ENCODE peak calls at places on chromosomes 2 and 18, in six cellular contexts. One of them, this sample, is unnamed.

GRCh38 chr18:12630136-12630535 is 27.8 kb downstream of the SPIRE1 start:
- DNase-seq in mesenteric fat pad: no peak
- DNase-seq in stimulated activated CD8-positive, alpha-beta memory T cell treated with anti-CD3 and anti-CD28 coated beads, Interleukin-4, amount 100 ng/mL, for 4 hours: no peak
- DNase-seq in RKO: no peak
- DNase-seq in 8988T: no peak
- DNase-seq in stimulated activated CD4-positive, alpha-beta T cell treated with anti-CD3 and anti-CD28 coated beads, Interleukin-15, amount 100 ng/mL, for 1 hour: no peak
- DNase-seq in this sample: no peak

GRCh38 chr18:3799515-3799914 is 349.5 kb downstream of the TGIF1 start:
- DNase-seq in mesenteric fat pad: no peak
- DNase-seq in stimulated activated CD8-positive, alpha-beta memory T cell treated with anti-CD3 and anti-CD28 coated beads, Interleukin-4, amount 100 ng/mL, for 4 hours: no peak
- DNase-seq in RKO: no peak
- DNase-seq in 8988T: no peak
- DNase-seq in stimulated activated CD4-positive, alpha-beta T cell treated with anti-CD3 and anti-CD28 coated beads, Interleukin-15, amount 100 ng/mL, for 1 hour: no peak
- DNase-seq in this sample: no peak

GRCh38 chr2:225466891-225467604 is 67.5 kb downstream of the NYAP2 start:
- DNase-seq in mesenteric fat pad: no peak
- DNase-seq in stimulated activated CD8-positive, alpha-beta memory T cell treated with anti-CD3 and anti-CD28 coated beads, Interleukin-4, amount 100 ng/mL, for 4 hours: no peak
- DNase-seq in RKO: no peak
- DNase-seq in 8988T: no peak
- DNase-seq in stimulated activated CD4-positive, alpha-beta T cell treated with anti-CD3 and anti-CD28 coated beads, Interleukin-15, amount 100 ng/mL, for 1 hour: no peak
- DNase-seq in this sample: no peak

GRCh38 chr2:134272831-134273230 is 19.0 kb downstream of the MGAT5 start:
- DNase-seq in mesenteric fat pad: no peak
- DNase-seq in stimulated activated CD8-positive, alpha-beta memory T cell treated with anti-CD3 and anti-CD28 coated beads, Interleukin-4, amount 100 ng/mL, for 4 hours: no peak
- DNase-seq in RKO: no peak
- DNase-seq in 8988T: no peak
- DNase-seq in stimulated activated CD4-positive, alpha-beta T cell treated with anti-CD3 and anti-CD28 coated beads, Interleukin-15, amount 100 ng/mL, for 1 hour: no peak
- DNase-seq in this sample: no peak

GRCh38 chr2:240024766-240025165 is 376 bp downstream of the NDUFA10 start:
- DNase-seq in mesenteric fat pad: no peak
- DNase-seq in stimulated activated CD8-positive, alpha-beta memory T cell treated with anti-CD3 and anti-CD28 coated beads, Interleukin-4, amount 100 ng/mL, for 4 hours: no peak
- DNase-seq in RKO: peak; percentile 45
- DNase-seq in 8988T: no peak
- DNase-seq in stimulated activated CD4-positive, alpha-beta T cell treated with anti-CD3 and anti-CD28 coated beads, Interleukin-15, amount 100 ng/mL, for 1 hour: no peak
- DNase-seq in this sample: no peak

GRCh38 chr18:55372205-55372604 is 215.8 kb downstream of the TCF4 start:
- DNase-seq in mesenteric fat pad: no peak
- DNase-seq in stimulated activated CD8-positive, alpha-beta memory T cell treated with anti-CD3 and anti-CD28 coated beads, Interleukin-4, amount 100 ng/mL, for 4 hours: no peak
- DNase-seq in RKO: no peak
- DNase-seq in 8988T: no peak
- DNase-seq in stimulated activated CD4-positive, alpha-beta T cell treated with anti-CD3 and anti-CD28 coated beads, Interleukin-15, amount 100 ng/mL, for 1 hour: no peak
- DNase-seq in this sample: no peak

GRCh38 chr18:49368161-49368875 is 92.1 kb downstream of the DYM start:
- DNase-seq in mesenteric fat pad: no peak
- DNase-seq in stimulated activated CD8-positive, alpha-beta memory T cell treated with anti-CD3 and anti-CD28 coated beads, Interleukin-4, amount 100 ng/mL, for 4 hours: no peak
- DNase-seq in RKO: no peak
- DNase-seq in 8988T: no peak
- DNase-seq in stimulated activated CD4-positive, alpha-beta T cell treated with anti-CD3 and anti-CD28 coated beads, Interleukin-15, amount 100 ng/mL, for 1 hour: no peak
- DNase-seq in this sample: no peak

GRCh38 chr2:65957454-65957853 is 477.5 kb upstream of the MEIS1 start:
- DNase-seq in mesenteric fat pad: no peak
- DNase-seq in stimulated activated CD8-positive, alpha-beta memory T cell treated with anti-CD3 and anti-CD28 coated beads, Interleukin-4, amount 100 ng/mL, for 4 hours: no peak
- DNase-seq in RKO: no peak
- DNase-seq in 8988T: no peak
- DNase-seq in stimulated activated CD4-positive, alpha-beta T cell treated with anti-CD3 and anti-CD28 coated beads, Interleukin-15, amount 100 ng/mL, for 1 hour: no peak
- DNase-seq in this sample: no peak

GRCh38 chr2:203238711-203239526 is at the start of gene CYP20A1:
- DNase-seq in mesenteric fat pad: peak; percentile 99
- DNase-seq in stimulated activated CD8-positive, alpha-beta memory T cell treated with anti-CD3 and anti-CD28 coated beads, Interleukin-4, amount 100 ng/mL, for 4 hours: peak; percentile 94
- DNase-seq in RKO: peak; percentile 96
- DNase-seq in 8988T: peak; percentile 73
- DNase-seq in stimulated activated CD4-positive, alpha-beta T cell treated with anti-CD3 and anti-CD28 coated beads, Interleukin-15, amount 100 ng/mL, for 1 hour: peak; percentile 94
- DNase-seq in this sample: peak; percentile 98

GRCh38 chr2:221309888-221310287 is 262.2 kb downstream of the EPHA4 start:
- DNase-seq in mesenteric fat pad: no peak
- DNase-seq in stimulated activated CD8-positive, alpha-beta memory T cell treated with anti-CD3 and anti-CD28 coated beads, Interleukin-4, amount 100 ng/mL, for 4 hours: no peak
- DNase-seq in RKO: no peak
- DNase-seq in 8988T: no peak
- DNase-seq in stimulated activated CD4-positive, alpha-beta T cell treated with anti-CD3 and anti-CD28 coated beads, Interleukin-15, amount 100 ng/mL, for 1 hour: no peak
- DNase-seq in this sample: no peak

GRCh38 chr2:236607471-236608307 is 38.1 kb downstream of the ACKR3 start:
- DNase-seq in mesenteric fat pad: no peak
- DNase-seq in stimulated activated CD8-positive, alpha-beta memory T cell treated with anti-CD3 and anti-CD28 coated beads, Interleukin-4, amount 100 ng/mL, for 4 hours: no peak
- DNase-seq in RKO: no peak
- DNase-seq in 8988T: no peak
- DNase-seq in stimulated activated CD4-positive, alpha-beta T cell treated with anti-CD3 and anti-CD28 coated beads, Interleukin-15, amount 100 ng/mL, for 1 hour: no peak
- DNase-seq in this sample: no peak

GRCh38 chr18:79925656-79925979 is 25.8 kb downstream of the SLC66A2 start:
- DNase-seq in mesenteric fat pad: no peak
- DNase-seq in stimulated activated CD8-positive, alpha-beta memory T cell treated with anti-CD3 and anti-CD28 coated beads, Interleukin-4, amount 100 ng/mL, for 4 hours: no peak
- DNase-seq in RKO: no peak
- DNase-seq in 8988T: no peak
- DNase-seq in stimulated activated CD4-positive, alpha-beta T cell treated with anti-CD3 and anti-CD28 coated beads, Interleukin-15, amount 100 ng/mL, for 1 hour: no peak
- DNase-seq in this sample: no peak

GRCh38 chr2:191845248-191845715 is 1.6 kb downstream of the CAVIN2 start:
- DNase-seq in mesenteric fat pad: no peak
- DNase-seq in stimulated activated CD8-positive, alpha-beta memory T cell treated with anti-CD3 and anti-CD28 coated beads, Interleukin-4, amount 100 ng/mL, for 4 hours: no peak
- DNase-seq in RKO: no peak
- DNase-seq in 8988T: no peak
- DNase-seq in stimulated activated CD4-positive, alpha-beta T cell treated with anti-CD3 and anti-CD28 coated beads, Interleukin-15, amount 100 ng/mL, for 1 hour: no peak
- DNase-seq in this sample: peak; percentile 59

GRCh38 chr2:65660340-65660739 is 227.9 kb upstream of the SPRED2 start:
- DNase-seq in mesenteric fat pad: no peak
- DNase-seq in stimulated activated CD8-positive, alpha-beta memory T cell treated with anti-CD3 and anti-CD28 coated beads, Interleukin-4, amount 100 ng/mL, for 4 hours: no peak
- DNase-seq in RKO: no peak
- DNase-seq in 8988T: no peak
- DNase-seq in stimulated activated CD4-positive, alpha-beta T cell treated with anti-CD3 and anti-CD28 coated beads, Interleukin-15, amount 100 ng/mL, for 1 hour: no peak
- DNase-seq in this sample: no peak

GRCh38 chr2:17309741-17310339 is 208.4 kb downstream of the RAD51AP2 start:
- DNase-seq in mesenteric fat pad: no peak
- DNase-seq in stimulated activated CD8-positive, alpha-beta memory T cell treated with anti-CD3 and anti-CD28 coated beads, Interleukin-4, amount 100 ng/mL, for 4 hours: no peak
- DNase-seq in RKO: peak; percentile 66
- DNase-seq in 8988T: no peak
- DNase-seq in stimulated activated CD4-positive, alpha-beta T cell treated with anti-CD3 and anti-CD28 coated beads, Interleukin-15, amount 100 ng/mL, for 1 hour: no peak
- DNase-seq in this sample: no peak

GRCh38 chr2:96953611-96954489 is 32.5 kb downstream of the FAM178B start:
- DNase-seq in mesenteric fat pad: no peak
- DNase-seq in stimulated activated CD8-positive, alpha-beta memory T cell treated with anti-CD3 and anti-CD28 coated beads, Interleukin-4, amount 100 ng/mL, for 4 hours: no peak
- DNase-seq in RKO: no peak
- DNase-seq in 8988T: no peak
- DNase-seq in stimulated activated CD4-positive, alpha-beta T cell treated with anti-CD3 and anti-CD28 coated beads, Interleukin-15, amount 100 ng/mL, for 1 hour: no peak
- DNase-seq in this sample: peak; percentile 26

GRCh38 chr2:85591563-85591962 is 4.0 kb upstream of the RNF181 start:
- DNase-seq in mesenteric fat pad: no peak
- DNase-seq in stimulated activated CD8-positive, alpha-beta memory T cell treated with anti-CD3 and anti-CD28 coated beads, Interleukin-4, amount 100 ng/mL, for 4 hours: no peak
- DNase-seq in RKO: no peak
- DNase-seq in 8988T: no peak
- DNase-seq in stimulated activated CD4-positive, alpha-beta T cell treated with anti-CD3 and anti-CD28 coated beads, Interleukin-15, amount 100 ng/mL, for 1 hour: no peak
- DNase-seq in this sample: peak; percentile 62

GRCh38 chr2:138239902-138240595 is 261.5 kb upstream of the SPOPL start:
- DNase-seq in mesenteric fat pad: no peak
- DNase-seq in stimulated activated CD8-positive, alpha-beta memory T cell treated with anti-CD3 and anti-CD28 coated beads, Interleukin-4, amount 100 ng/mL, for 4 hours: no peak
- DNase-seq in RKO: no peak
- DNase-seq in 8988T: no peak
- DNase-seq in stimulated activated CD4-positive, alpha-beta T cell treated with anti-CD3 and anti-CD28 coated beads, Interleukin-15, amount 100 ng/mL, for 1 hour: no peak
- DNase-seq in this sample: no peak

GRCh38 chr2:225173909-225174308 is 131.6 kb upstream of the DOCK10 start:
- DNase-seq in mesenteric fat pad: no peak
- DNase-seq in stimulated activated CD8-positive, alpha-beta memory T cell treated with anti-CD3 and anti-CD28 coated beads, Interleukin-4, amount 100 ng/mL, for 4 hours: no peak
- DNase-seq in RKO: no peak
- DNase-seq in 8988T: no peak
- DNase-seq in stimulated activated CD4-positive, alpha-beta T cell treated with anti-CD3 and anti-CD28 coated beads, Interleukin-15, amount 100 ng/mL, for 1 hour: no peak
- DNase-seq in this sample: no peak

GRCh38 chr2:26299488-26300092 is 46.4 kb upstream of the SELENOI start:
- DNase-seq in mesenteric fat pad: no peak
- DNase-seq in stimulated activated CD8-positive, alpha-beta memory T cell treated with anti-CD3 and anti-CD28 coated beads, Interleukin-4, amount 100 ng/mL, for 4 hours: no peak
- DNase-seq in RKO: no peak
- DNase-seq in 8988T: no peak
- DNase-seq in stimulated activated CD4-positive, alpha-beta T cell treated with anti-CD3 and anti-CD28 coated beads, Interleukin-15, amount 100 ng/mL, for 1 hour: no peak
- DNase-seq in this sample: no peak

GRCh38 chr2:44524347-44524926 is 162.7 kb downstream of the CAMKMT start:
- DNase-seq in mesenteric fat pad: no peak
- DNase-seq in stimulated activated CD8-positive, alpha-beta memory T cell treated with anti-CD3 and anti-CD28 coated beads, Interleukin-4, amount 100 ng/mL, for 4 hours: no peak
- DNase-seq in RKO: no peak
- DNase-seq in 8988T: no peak
- DNase-seq in stimulated activated CD4-positive, alpha-beta T cell treated with anti-CD3 and anti-CD28 coated beads, Interleukin-15, amount 100 ng/mL, for 1 hour: no peak
- DNase-seq in this sample: no peak

GRCh38 chr18:40365526-40365925 is 1589.5 kb upstream of the PIK3C3 start:
- DNase-seq in mesenteric fat pad: no peak
- DNase-seq in stimulated activated CD8-positive, alpha-beta memory T cell treated with anti-CD3 and anti-CD28 coated beads, Interleukin-4, amount 100 ng/mL, for 4 hours: no peak
- DNase-seq in RKO: no peak
- DNase-seq in 8988T: no peak
- DNase-seq in stimulated activated CD4-positive, alpha-beta T cell treated with anti-CD3 and anti-CD28 coated beads, Interleukin-15, amount 100 ng/mL, for 1 hour: no peak
- DNase-seq in this sample: no peak

GRCh38 chr2:144349674-144350073 is 170.2 kb downstream of the ZEB2 start:
- DNase-seq in mesenteric fat pad: no peak
- DNase-seq in stimulated activated CD8-positive, alpha-beta memory T cell treated with anti-CD3 and anti-CD28 coated beads, Interleukin-4, amount 100 ng/mL, for 4 hours: no peak
- DNase-seq in RKO: no peak
- DNase-seq in 8988T: no peak
- DNase-seq in stimulated activated CD4-positive, alpha-beta T cell treated with anti-CD3 and anti-CD28 coated beads, Interleukin-15, amount 100 ng/mL, for 1 hour: no peak
- DNase-seq in this sample: no peak

This sample was measured in psoas muscle.